ENCODE peak calls at places on chromosomes 5 and 9, in five cellular contexts. One of them, this sample, is unnamed.

GRCh38 chr5:64108674-64109073 is 57.0 kb upstream of the RNF180 start:
- DNase-seq in MCF 10A: no peak
- DNase-seq in fibroblast of the conjunctiva: no peak
- DNase-seq in posterior cingulate gyrus: no peak
- DNase-seq in CD8-positive, alpha-beta memory T cell: no peak
- DNase-seq in this sample: no peak

GRCh38 chr5:155834271-155834975 is 492.5 kb upstream of the SGCD start:
- DNase-seq in MCF 10A: no peak
- DNase-seq in posterior cingulate gyrus: no peak
- DNase-seq in CD8-positive, alpha-beta memory T cell: peak
- DNase-seq in fibroblast of the conjunctiva: no peak
- DNase-seq in this sample: no peak

GRCh38 chr5:175652741-175653663 is 4.9 kb upstream of the HRH2 start:
- DNase-seq in fibroblast of the conjunctiva: no peak
- DNase-seq in posterior cingulate gyrus: no peak
- DNase-seq in MCF 10A: peak
- DNase-seq in CD8-positive, alpha-beta memory T cell: peak
- DNase-seq in this sample: no peak

GRCh38 chr5:140632366-140633080 is 452 bp downstream of the CD14 start:
- DNase-seq in MCF 10A: peak
- DNase-seq in posterior cingulate gyrus: peak
- DNase-seq in fibroblast of the conjunctiva: no peak
- DNase-seq in CD8-positive, alpha-beta memory T cell: peak
- DNase-seq in this sample: no peak

GRCh38 chr9:137669261-137669672 is 50.5 kb downstream of the EHMT1 start:
- DNase-seq in MCF 10A: no peak
- DNase-seq in fibroblast of the conjunctiva: no peak
- DNase-seq in CD8-positive, alpha-beta memory T cell: no peak
- DNase-seq in posterior cingulate gyrus: no peak
- DNase-seq in this sample: no peak

GRCh38 chr9:128705051-128705965 is 3.0 kb downstream of the PKN3 start:
- DNase-seq in MCF 10A: no peak
- DNase-seq in fibroblast of the conjunctiva: no peak
- DNase-seq in CD8-positive, alpha-beta memory T cell: no peak
- DNase-seq in posterior cingulate gyrus: no peak
- DNase-seq in this sample: no peak

GRCh38 chr9:114732842-114733241 is 50.9 kb upstream of the TEX48 start:
- DNase-seq in posterior cingulate gyrus: no peak
- DNase-seq in MCF 10A: peak
- DNase-seq in fibroblast of the conjunctiva: no peak
- DNase-seq in CD8-positive, alpha-beta memory T cell: no peak
- DNase-seq in this sample: no peak

GRCh38 chr5:82593481-82593880 is 315.3 kb upstream of the RPS23 start:
- DNase-seq in fibroblast of the conjunctiva: peak
- DNase-seq in posterior cingulate gyrus: no peak
- DNase-seq in CD8-positive, alpha-beta memory T cell: no peak
- DNase-seq in MCF 10A: peak
- DNase-seq in this sample: no peak

GRCh38 chr9:137311171-137311970 is 9.3 kb upstream of the NRARP start:
- DNase-seq in posterior cingulate gyrus: no peak
- DNase-seq in MCF 10A: peak
- DNase-seq in fibroblast of the conjunctiva: no peak
- DNase-seq in CD8-positive, alpha-beta memory T cell: no peak
- DNase-seq in this sample: peak

GRCh38 chr5:119323630-119324000 is 32.2 kb upstream of the TNFAIP8 start:
- DNase-seq in fibroblast of the conjunctiva: no peak
- DNase-seq in posterior cingulate gyrus: no peak
- DNase-seq in CD8-positive, alpha-beta memory T cell: no peak
- DNase-seq in MCF 10A: peak
- DNase-seq in this sample: no peak

GRCh38 chr5:72130342-72130741 is 23.1 kb downstream of the MAP1B start:
- DNase-seq in posterior cingulate gyrus: no peak
- DNase-seq in MCF 10A: no peak
- DNase-seq in fibroblast of the conjunctiva: no peak
- DNase-seq in CD8-positive, alpha-beta memory T cell: no peak
- DNase-seq in this sample: no peak

GRCh38 chr5:69213513-69214215 is 21.0 kb upstream of the CDK7 start:
- DNase-seq in MCF 10A: peak
- DNase-seq in fibroblast of the conjunctiva: peak
- DNase-seq in CD8-positive, alpha-beta memory T cell: no peak
- DNase-seq in posterior cingulate gyrus: no peak
- DNase-seq in this sample: no peak

GRCh38 chr5:41433552-41434181 is 76.7 kb downstream of the PLCXD3 start:
- DNase-seq in posterior cingulate gyrus: no peak
- DNase-seq in MCF 10A: peak
- DNase-seq in CD8-positive, alpha-beta memory T cell: no peak
- DNase-seq in fibroblast of the conjunctiva: no peak
- DNase-seq in this sample: no peak

GRCh38 chr9:107707419-107707837 is 217.9 kb upstream of the KLF4 start:
- DNase-seq in fibroblast of the conjunctiva: peak
- DNase-seq in MCF 10A: peak
- DNase-seq in CD8-positive, alpha-beta memory T cell: no peak
- DNase-seq in posterior cingulate gyrus: no peak
- DNase-seq in this sample: no peak

GRCh38 chr9:115104908-115105307 is 13.0 kb downstream of the TNC start:
- DNase-seq in posterior cingulate gyrus: no peak
- DNase-seq in CD8-positive, alpha-beta memory T cell: no peak
- DNase-seq in fibroblast of the conjunctiva: no peak
- DNase-seq in MCF 10A: peak
- DNase-seq in this sample: no peak

GRCh38 chr5:142527664-142528295 is 158.1 kb downstream of the FGF1 start:
- DNase-seq in fibroblast of the conjunctiva: no peak
- DNase-seq in MCF 10A: no peak
- DNase-seq in posterior cingulate gyrus: no peak
- DNase-seq in CD8-positive, alpha-beta memory T cell: no peak
- DNase-seq in this sample: peak

GRCh38 chr5:170479484-170479883 is 24.3 kb upstream of the KCNIP1 start:
- DNase-seq in MCF 10A: no peak
- DNase-seq in CD8-positive, alpha-beta memory T cell: no peak
- DNase-seq in fibroblast of the conjunctiva: no peak
- DNase-seq in posterior cingulate gyrus: no peak
- DNase-seq in this sample: peak

GRCh38 chr9:132350861-132351315 is 3.9 kb downstream of the SETX start:
- DNase-seq in fibroblast of the conjunctiva: no peak
- DNase-seq in posterior cingulate gyrus: no peak
- DNase-seq in CD8-positive, alpha-beta memory T cell: peak
- DNase-seq in MCF 10A: no peak
- DNase-seq in this sample: no peak

GRCh38 chr5:172603425-172603824 is 37.6 kb upstream of the NEURL1B start:
- DNase-seq in MCF 10A: no peak
- DNase-seq in CD8-positive, alpha-beta memory T cell: no peak
- DNase-seq in fibroblast of the conjunctiva: no peak
- DNase-seq in posterior cingulate gyrus: no peak
- DNase-seq in this sample: no peak

This sample was measured in SJSA1.